ENCODE peak calls at places on chromosomes 13 and 19, in seven cellular contexts. One of them, this sample, is unnamed.

GRCh38 chr13:32001392-32001768 is 30.2 kb upstream of the FRY start:
- DNase-seq in stromal cell of bone marrow: no peak
- DNase-seq in bronchial epithelial cell: no peak
- DNase-seq in AG09319: peak; percentile 14
- DNase-seq in thoracic aorta: no peak
- DNase-seq in activated naive CD8-positive, alpha-beta T cell treated with anti-CD3 and anti-CD28 coated beads, Interleukin-2, amount 50 U/mL, for 24 hours: no peak
- DNase-seq in left lung: no peak
- DNase-seq in this sample: peak; percentile 69

GRCh38 chr13:72180253-72180952 is 313.4 kb upstream of the DACH1 start:
- DNase-seq in stromal cell of bone marrow: no peak
- DNase-seq in activated naive CD8-positive, alpha-beta T cell treated with anti-CD3 and anti-CD28 coated beads, Interleukin-2, amount 50 U/mL, for 24 hours: no peak
- DNase-seq in bronchial epithelial cell: peak; percentile 74
- DNase-seq in AG09319: no peak
- DNase-seq in left lung: no peak
- DNase-seq in thoracic aorta: no peak
- DNase-seq in this sample: peak; percentile 15

GRCh38 chr13:42101821-42102580 is 53.6 kb downstream of the DGKH start:
- DNase-seq in bronchial epithelial cell: no peak
- DNase-seq in thoracic aorta: no peak
- DNase-seq in left lung: no peak
- DNase-seq in stromal cell of bone marrow: no peak
- DNase-seq in activated naive CD8-positive, alpha-beta T cell treated with anti-CD3 and anti-CD28 coated beads, Interleukin-2, amount 50 U/mL, for 24 hours: no peak
- DNase-seq in AG09319: no peak
- DNase-seq in this sample: no peak

GRCh38 chr13:76622336-76623045 is 263.7 kb downstream of the KCTD12 start:
- DNase-seq in stromal cell of bone marrow: no peak
- DNase-seq in activated naive CD8-positive, alpha-beta T cell treated with anti-CD3 and anti-CD28 coated beads, Interleukin-2, amount 50 U/mL, for 24 hours: no peak
- DNase-seq in thoracic aorta: no peak
- DNase-seq in left lung: no peak
- DNase-seq in bronchial epithelial cell: no peak
- DNase-seq in AG09319: no peak
- DNase-seq in this sample: no peak

GRCh38 chr19:12665281-12665573 is 1.3 kb downstream of the MAN2B1 start:
- DNase-seq in thoracic aorta: no peak
- DNase-seq in stromal cell of bone marrow: no peak
- DNase-seq in bronchial epithelial cell: no peak
- DNase-seq in AG09319: no peak
- DNase-seq in activated naive CD8-positive, alpha-beta T cell treated with anti-CD3 and anti-CD28 coated beads, Interleukin-2, amount 50 U/mL, for 24 hours: peak; percentile 66
- DNase-seq in left lung: peak; percentile 88
- DNase-seq in this sample: no peak

GRCh38 chr13:51451467-51452390 is 1.1 kb downstream of the INTS6 start:
- DNase-seq in AG09319: no peak
- DNase-seq in bronchial epithelial cell: peak; percentile 33
- DNase-seq in thoracic aorta: peak; percentile 73
- DNase-seq in left lung: peak; percentile 95
- DNase-seq in stromal cell of bone marrow: peak; percentile 45
- DNase-seq in activated naive CD8-positive, alpha-beta T cell treated with anti-CD3 and anti-CD28 coated beads, Interleukin-2, amount 50 U/mL, for 24 hours: peak; percentile 79
- DNase-seq in this sample: peak; percentile 51

GRCh38 chr13:95553614-95554385 is 1.3 kb downstream of the CLDN10 start:
- DNase-seq in thoracic aorta: no peak
- DNase-seq in stromal cell of bone marrow: no peak
- DNase-seq in activated naive CD8-positive, alpha-beta T cell treated with anti-CD3 and anti-CD28 coated beads, Interleukin-2, amount 50 U/mL, for 24 hours: no peak
- DNase-seq in AG09319: no peak
- DNase-seq in left lung: peak; percentile 79
- DNase-seq in bronchial epithelial cell: peak; percentile 23
- DNase-seq in this sample: no peak

GRCh38 chr19:52190679-52191293 is 934 bp downstream of the PPP2R1A start:
- DNase-seq in activated naive CD8-positive, alpha-beta T cell treated with anti-CD3 and anti-CD28 coated beads, Interleukin-2, amount 50 U/mL, for 24 hours: peak; percentile 17
- DNase-seq in bronchial epithelial cell: peak; percentile 12
- DNase-seq in left lung: no peak
- DNase-seq in stromal cell of bone marrow: peak; percentile 35
- DNase-seq in thoracic aorta: no peak
- DNase-seq in AG09319: no peak
- DNase-seq in this sample: peak; percentile 54

GRCh38 chr13:61146571-61146970 is 269.1 kb downstream of the PCDH20 start:
- DNase-seq in activated naive CD8-positive, alpha-beta T cell treated with anti-CD3 and anti-CD28 coated beads, Interleukin-2, amount 50 U/mL, for 24 hours: no peak
- DNase-seq in AG09319: no peak
- DNase-seq in bronchial epithelial cell: no peak
- DNase-seq in stromal cell of bone marrow: no peak
- DNase-seq in thoracic aorta: no peak
- DNase-seq in left lung: no peak
- DNase-seq in this sample: no peak

GRCh38 chr13:20424559-20424852 is 101.2 kb downstream of the CRYL1 start:
- DNase-seq in thoracic aorta: no peak
- DNase-seq in AG09319: no peak
- DNase-seq in stromal cell of bone marrow: no peak
- DNase-seq in activated naive CD8-positive, alpha-beta T cell treated with anti-CD3 and anti-CD28 coated beads, Interleukin-2, amount 50 U/mL, for 24 hours: no peak
- DNase-seq in bronchial epithelial cell: no peak
- DNase-seq in left lung: peak; percentile 53
- DNase-seq in this sample: no peak

GRCh38 chr13:92461402-92461801 is 765.2 kb upstream of the GPC6 start:
- DNase-seq in thoracic aorta: no peak
- DNase-seq in stromal cell of bone marrow: no peak
- DNase-seq in AG09319: no peak
- DNase-seq in bronchial epithelial cell: no peak
- DNase-seq in activated naive CD8-positive, alpha-beta T cell treated with anti-CD3 and anti-CD28 coated beads, Interleukin-2, amount 50 U/mL, for 24 hours: no peak
- DNase-seq in left lung: no peak
- DNase-seq in this sample: no peak

GRCh38 chr19:18460313-18460712 is 22.4 kb upstream of the ISYNA1 start:
- DNase-seq in activated naive CD8-positive, alpha-beta T cell treated with anti-CD3 and anti-CD28 coated beads, Interleukin-2, amount 50 U/mL, for 24 hours: no peak
- DNase-seq in thoracic aorta: peak; percentile 62
- DNase-seq in stromal cell of bone marrow: no peak
- DNase-seq in AG09319: no peak
- DNase-seq in bronchial epithelial cell: peak; percentile 62
- DNase-seq in left lung: peak; percentile 80
- DNase-seq in this sample: peak; percentile 50

GRCh38 chr13:110132178-110132975 is 174.6 kb downstream of the COL4A1 start:
- DNase-seq in bronchial epithelial cell: no peak
- DNase-seq in thoracic aorta: no peak
- DNase-seq in AG09319: no peak
- DNase-seq in activated naive CD8-positive, alpha-beta T cell treated with anti-CD3 and anti-CD28 coated beads, Interleukin-2, amount 50 U/mL, for 24 hours: no peak
- DNase-seq in left lung: no peak
- DNase-seq in stromal cell of bone marrow: no peak
- DNase-seq in this sample: no peak

GRCh38 chr19:41422955-41423354 is 4.2 kb downstream of the B3GNT8 start:
- DNase-seq in left lung: no peak
- DNase-seq in AG09319: no peak
- DNase-seq in stromal cell of bone marrow: no peak
- DNase-seq in bronchial epithelial cell: no peak
- DNase-seq in thoracic aorta: no peak
- DNase-seq in activated naive CD8-positive, alpha-beta T cell treated with anti-CD3 and anti-CD28 coated beads, Interleukin-2, amount 50 U/mL, for 24 hours: no peak
- DNase-seq in this sample: no peak

GRCh38 chr13:44272692-44273091 is 100.9 kb upstream of the SERP2 start:
- DNase-seq in stromal cell of bone marrow: peak; percentile 85
- DNase-seq in left lung: no peak
- DNase-seq in thoracic aorta: no peak
- DNase-seq in AG09319: no peak
- DNase-seq in bronchial epithelial cell: no peak
- DNase-seq in activated naive CD8-positive, alpha-beta T cell treated with anti-CD3 and anti-CD28 coated beads, Interleukin-2, amount 50 U/mL, for 24 hours: no peak
- DNase-seq in this sample: no peak

GRCh38 chr19:6223461-6224307 is 56.1 kb downstream of the MLLT1 start:
- DNase-seq in stromal cell of bone marrow: no peak
- DNase-seq in left lung: peak; percentile 68
- DNase-seq in activated naive CD8-positive, alpha-beta T cell treated with anti-CD3 and anti-CD28 coated beads, Interleukin-2, amount 50 U/mL, for 24 hours: no peak
- DNase-seq in AG09319: no peak
- DNase-seq in bronchial epithelial cell: no peak
- DNase-seq in thoracic aorta: no peak
- DNase-seq in this sample: no peak

GRCh38 chr19:5669212-5669611 is 11.1 kb downstream of the MICOS13 start:
- DNase-seq in left lung: peak; percentile 43
- DNase-seq in activated naive CD8-positive, alpha-beta T cell treated with anti-CD3 and anti-CD28 coated beads, Interleukin-2, amount 50 U/mL, for 24 hours: no peak
- DNase-seq in thoracic aorta: no peak
- DNase-seq in stromal cell of bone marrow: no peak
- DNase-seq in AG09319: no peak
- DNase-seq in bronchial epithelial cell: no peak
- DNase-seq in this sample: no peak

GRCh38 chr13:83881917-83882625 is at the start of gene SLITRK1:
- DNase-seq in stromal cell of bone marrow: peak; percentile 21
- DNase-seq in left lung: peak; percentile 49
- DNase-seq in bronchial epithelial cell: peak; percentile 14
- DNase-seq in AG09319: peak; percentile 11
- DNase-seq in thoracic aorta: no peak
- DNase-seq in activated naive CD8-positive, alpha-beta T cell treated with anti-CD3 and anti-CD28 coated beads, Interleukin-2, amount 50 U/mL, for 24 hours: peak; percentile 41
- DNase-seq in this sample: no peak

GRCh38 chr13:46640843-46641242 is 87.9 kb downstream of the LRCH1 start:
- DNase-seq in bronchial epithelial cell: peak; percentile 75
- DNase-seq in activated naive CD8-positive, alpha-beta T cell treated with anti-CD3 and anti-CD28 coated beads, Interleukin-2, amount 50 U/mL, for 24 hours: no peak
- DNase-seq in thoracic aorta: no peak
- DNase-seq in left lung: no peak
- DNase-seq in stromal cell of bone marrow: no peak
- DNase-seq in AG09319: no peak
- DNase-seq in this sample: peak; percentile 47

GRCh38 chr19:43290568-43291359 is 21.4 kb upstream of the PSG9 start:
- DNase-seq in bronchial epithelial cell: no peak
- DNase-seq in AG09319: no peak
- DNase-seq in left lung: no peak
- DNase-seq in activated naive CD8-positive, alpha-beta T cell treated with anti-CD3 and anti-CD28 coated beads, Interleukin-2, amount 50 U/mL, for 24 hours: peak; percentile 31
- DNase-seq in thoracic aorta: no peak
- DNase-seq in stromal cell of bone marrow: no peak
- DNase-seq in this sample: no peak

GRCh38 chr19:16588824-16589577 is 16.8 kb upstream of the SLC35E1 start:
- DNase-seq in thoracic aorta: no peak
- DNase-seq in AG09319: no peak
- DNase-seq in bronchial epithelial cell: no peak
- DNase-seq in activated naive CD8-positive, alpha-beta T cell treated with anti-CD3 and anti-CD28 coated beads, Interleukin-2, amount 50 U/mL, for 24 hours: peak; percentile 29
- DNase-seq in left lung: peak; percentile 38
- DNase-seq in stromal cell of bone marrow: no peak
- DNase-seq in this sample: no peak

GRCh38 chr19:55447421-55448174 is 4.5 kb upstream of the SHISA7 start:
- DNase-seq in bronchial epithelial cell: peak; percentile 50
- DNase-seq in stromal cell of bone marrow: peak; percentile 5
- DNase-seq in left lung: no peak
- DNase-seq in activated naive CD8-positive, alpha-beta T cell treated with anti-CD3 and anti-CD28 coated beads, Interleukin-2, amount 50 U/mL, for 24 hours: no peak
- DNase-seq in thoracic aorta: no peak
- DNase-seq in AG09319: no peak
- DNase-seq in this sample: peak; percentile 76

GRCh38 chr13:39770514-39770913 is 115.1 kb downstream of the COG6 start:
- DNase-seq in AG09319: no peak
- DNase-seq in activated naive CD8-positive, alpha-beta T cell treated with anti-CD3 and anti-CD28 coated beads, Interleukin-2, amount 50 U/mL, for 24 hours: no peak
- DNase-seq in bronchial epithelial cell: no peak
- DNase-seq in stromal cell of bone marrow: no peak
- DNase-seq in left lung: no peak
- DNase-seq in thoracic aorta: no peak
- DNase-seq in this sample: no peak

GRCh38 chr13:41049480-41049879 is 11.8 kb upstream of the WBP4 start:
- DNase-seq in left lung: no peak
- DNase-seq in AG09319: no peak
- DNase-seq in activated naive CD8-positive, alpha-beta T cell treated with anti-CD3 and anti-CD28 coated beads, Interleukin-2, amount 50 U/mL, for 24 hours: no peak
- DNase-seq in stromal cell of bone marrow: no peak
- DNase-seq in thoracic aorta: no peak
- DNase-seq in bronchial epithelial cell: no peak
- DNase-seq in this sample: no peak

GRCh38 chr19:3458229-3458555 is 22.1 kb downstream of the SMIM24 start:
- DNase-seq in activated naive CD8-positive, alpha-beta T cell treated with anti-CD3 and anti-CD28 coated beads, Interleukin-2, amount 50 U/mL, for 24 hours: no peak
- DNase-seq in thoracic aorta: no peak
- DNase-seq in left lung: peak; percentile 57
- DNase-seq in bronchial epithelial cell: no peak
- DNase-seq in stromal cell of bone marrow: no peak
- DNase-seq in AG09319: no peak
- DNase-seq in this sample: no peak

GRCh38 chr19:46386151-46386550 is 27.2 kb downstream of the CCDC8 start:
- DNase-seq in stromal cell of bone marrow: no peak
- DNase-seq in thoracic aorta: no peak
- DNase-seq in left lung: peak; percentile 67
- DNase-seq in bronchial epithelial cell: no peak
- DNase-seq in AG09319: no peak
- DNase-seq in activated naive CD8-positive, alpha-beta T cell treated with anti-CD3 and anti-CD28 coated beads, Interleukin-2, amount 50 U/mL, for 24 hours: no peak
- DNase-seq in this sample: no peak

GRCh38 chr13:42497798-42498197 is 76.2 kb upstream of the TNFSF11 start:
- DNase-seq in bronchial epithelial cell: peak; percentile 95
- DNase-seq in stromal cell of bone marrow: no peak
- DNase-seq in activated naive CD8-positive, alpha-beta T cell treated with anti-CD3 and anti-CD28 coated beads, Interleukin-2, amount 50 U/mL, for 24 hours: no peak
- DNase-seq in AG09319: no peak
- DNase-seq in left lung: no peak
- DNase-seq in thoracic aorta: no peak
- DNase-seq in this sample: no peak

GRCh38 chr13:23600100-23600499 is 29.9 kb downstream of the TNFRSF19 start:
- DNase-seq in left lung: no peak
- DNase-seq in AG09319: no peak
- DNase-seq in stromal cell of bone marrow: no peak
- DNase-seq in activated naive CD8-positive, alpha-beta T cell treated with anti-CD3 and anti-CD28 coated beads, Interleukin-2, amount 50 U/mL, for 24 hours: no peak
- DNase-seq in bronchial epithelial cell: no peak
- DNase-seq in thoracic aorta: no peak
- DNase-seq in this sample: no peak

GRCh38 chr19:57512845-57513244 is 13.1 kb downstream of the ZNF773 start:
- DNase-seq in thoracic aorta: no peak
- DNase-seq in stromal cell of bone marrow: no peak
- DNase-seq in left lung: no peak
- DNase-seq in activated naive CD8-positive, alpha-beta T cell treated with anti-CD3 and anti-CD28 coated beads, Interleukin-2, amount 50 U/mL, for 24 hours: peak; percentile 7
- DNase-seq in bronchial epithelial cell: no peak
- DNase-seq in AG09319: no peak
- DNase-seq in this sample: no peak

GRCh38 chr13:26679411-26679810 is 81.2 kb downstream of the GPR12 start:
- DNase-seq in activated naive CD8-positive, alpha-beta T cell treated with anti-CD3 and anti-CD28 coated beads, Interleukin-2, amount 50 U/mL, for 24 hours: no peak
- DNase-seq in bronchial epithelial cell: peak; percentile 53
- DNase-seq in left lung: no peak
- DNase-seq in thoracic aorta: no peak
- DNase-seq in stromal cell of bone marrow: peak; percentile 73
- DNase-seq in AG09319: no peak
- DNase-seq in this sample: peak; percentile 54

GRCh38 chr13:20721454-20722357 is 18.2 kb downstream of the IL17D start:
- DNase-seq in thoracic aorta: no peak
- DNase-seq in activated naive CD8-positive, alpha-beta T cell treated with anti-CD3 and anti-CD28 coated beads, Interleukin-2, amount 50 U/mL, for 24 hours: peak; percentile 31
- DNase-seq in bronchial epithelial cell: peak; percentile 53
- DNase-seq in AG09319: no peak
- DNase-seq in stromal cell of bone marrow: no peak
- DNase-seq in left lung: no peak
- DNase-seq in this sample: peak; percentile 14

GRCh38 chr13:49488563-49488962 is 7.2 kb upstream of the PHF11 start:
- DNase-seq in activated naive CD8-positive, alpha-beta T cell treated with anti-CD3 and anti-CD28 coated beads, Interleukin-2, amount 50 U/mL, for 24 hours: no peak
- DNase-seq in thoracic aorta: no peak
- DNase-seq in stromal cell of bone marrow: no peak
- DNase-seq in bronchial epithelial cell: no peak
- DNase-seq in AG09319: no peak
- DNase-seq in left lung: no peak
- DNase-seq in this sample: no peak

This sample was measured in AG08395.